ENCODE peak calls at places on chromosomes 11 and 22, in nine cellular contexts. L is HL-60, W is heart right ventricle, B is AG04450, U is mammary epithelial cell, Y is Peyer's patch, A is AG10803, I is A549, G is uterus. R is an unnamed sample.

GRCh38 chr11:62223095-62223494 is 14.6 kb downstream of the SCGB2A1 start:
- DNase-seq in L (no peak), W (no peak), B (no peak), U (peak), Y (no peak), A (no peak), I (peak), G (no peak), R (no peak)

GRCh38 chr11:10540546-10540914 is 457 bp downstream of the RNF141 start:
- DNase-seq in L (no peak), W (no peak), B (no peak), U (peak), Y (no peak), A (peak), I (no peak), G (no peak), R (no peak)

GRCh38 chr22:31206896-31207687 is 5.0 kb upstream of the LIMK2 start:
- DNase-seq in L (no peak), W (peak), B (no peak), U (peak), Y (peak), A (no peak), I (no peak), G (no peak), R (no peak)

GRCh38 chr11:78377625-78378418 is 39.8 kb downstream of the GAB2 start:
- DNase-seq in L (no peak), W (no peak), B (no peak), U (no peak), Y (no peak), A (no peak), I (no peak), G (no peak), R (no peak)

GRCh38 chr11:125588505-125588904 is 4.1 kb upstream of the STT3A start:
- DNase-seq in L (no peak), W (no peak), B (no peak), U (no peak), Y (no peak), A (no peak), I (no peak), G (no peak), R (no peak)

GRCh38 chr11:118146554-118146953 is 6.1 kb downstream of the SCN4B start:
- DNase-seq in L (no peak), W (no peak), B (no peak), U (no peak), Y (no peak), A (no peak), I (no peak), G (no peak), R (no peak)

GRCh38 chr11:61315260-61315659 is 17.6 kb downstream of the DDB1 start:
- DNase-seq in L (no peak), W (no peak), B (no peak), U (peak), Y (no peak), A (no peak), I (no peak), G (no peak), R (no peak)

GRCh38 chr11:95042239-95042638 is 7.0 kb upstream of the KDM4F start:
- DNase-seq in L (no peak), W (no peak), B (no peak), U (no peak), Y (no peak), A (no peak), I (no peak), G (no peak), R (no peak)

GRCh38 chr11:17865765-17866428 is 131.3 kb downstream of the KCNC1 start:
- DNase-seq in L (no peak), W (no peak), B (no peak), U (peak), Y (no peak), A (peak), I (no peak), G (no peak), R (no peak)

GRCh38 chr22:20562607-20563463 is 55.4 kb downstream of the MED15 start:
- DNase-seq in L (no peak), W (no peak), B (no peak), U (no peak), Y (no peak), A (no peak), I (no peak), G (no peak), R (no peak)

GRCh38 chr22:44133161-44133560 is 47.6 kb upstream of the PARVG start:
- DNase-seq in L (no peak), W (no peak), B (no peak), U (no peak), Y (no peak), A (no peak), I (no peak), G (no peak), R (no peak)

GRCh38 chr11:111183706-111184105 is 61.8 kb upstream of the POU2AF2 start:
- DNase-seq in L (no peak), W (no peak), B (no peak), U (no peak), Y (no peak), A (peak), I (peak), G (no peak), R (no peak)

DNA sequence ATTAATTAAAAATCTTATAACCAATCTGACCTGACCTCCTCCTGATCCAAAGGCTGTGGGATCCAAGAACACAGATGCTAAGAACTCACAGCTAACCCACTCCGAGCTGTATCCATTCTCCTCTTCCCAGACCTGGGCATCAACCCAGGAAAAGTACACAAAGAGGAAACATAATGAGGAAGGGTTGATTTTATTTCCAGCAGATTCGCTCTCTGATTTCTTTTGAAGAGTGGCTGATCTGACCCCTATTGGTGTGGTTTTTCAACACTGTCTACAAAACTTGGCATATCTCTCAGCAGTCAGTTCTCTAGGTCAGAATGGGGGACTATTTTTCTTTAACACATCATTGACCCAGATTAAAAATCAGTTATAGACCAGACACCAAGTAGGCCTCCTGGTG is 201.9 kb upstream of the UBASH3B start:
- DNase-seq in L (no peak), W (no peak), B (no peak), U (no peak), Y (no peak), A (no peak), I (no peak), G (no peak), R (no peak)
- TF ChIP-seq CTCF in L (no peak), W (no peak), B (no peak), U (no peak), Y (no peak), A (no peak), I (no peak), G (no peak), R (no peak)

GRCh38 chr22:50470491-50470890 is 4.3 kb downstream of the SBF1 start:
- DNase-seq in L (peak), W (no peak), B (no peak), U (no peak), Y (peak), A (no peak), I (no peak), G (no peak), R (no peak)
- H3K4me3 ChIP-seq in L (no peak), W (no peak), B (no peak), U (no peak), Y (no peak), A (no peak), I (no peak), G (no peak), R (no peak)

GRCh38 chr11:64918056-64918455 is 1.0 kb upstream of the ATG2A start:
- DNase-seq in L (peak), W (no peak), B (peak), U (no peak), Y (no peak), A (peak), I (peak), G (no peak), R (peak)
- TF ChIP-seq CTCF in L (no peak), W (peak), B (peak), U (peak), Y (no peak), A (peak), I (no peak), G (no peak), R (peak)

GRCh38 chr22:45576273-45576625 is 73.6 kb downstream of the FBLN1 start:
- DNase-seq in L (no peak), W (no peak), B (no peak), U (no peak), Y (no peak), A (no peak), I (no peak), G (no peak), R (no peak)

GRCh38 chr22:45575607-45576272 is 73.1 kb downstream of the FBLN1 start:
- DNase-seq in L (no peak), W (no peak), B (no peak), U (no peak), Y (peak), A (no peak), I (no peak), G (no peak), R (no peak)

GRCh38 chr22:45577746-45578523 is 75.3 kb downstream of the FBLN1 start:
- DNase-seq in L (peak), W (peak), B (peak), U (peak), Y (peak), A (peak), I (peak), G (peak), R (peak)

GRCh38 chr22:45575173-45575572 is 72.5 kb downstream of the FBLN1 start:
- DNase-seq in L (no peak), W (no peak), B (no peak), U (no peak), Y (peak), A (no peak), I (no peak), G (no peak), R (no peak)

DNA sequence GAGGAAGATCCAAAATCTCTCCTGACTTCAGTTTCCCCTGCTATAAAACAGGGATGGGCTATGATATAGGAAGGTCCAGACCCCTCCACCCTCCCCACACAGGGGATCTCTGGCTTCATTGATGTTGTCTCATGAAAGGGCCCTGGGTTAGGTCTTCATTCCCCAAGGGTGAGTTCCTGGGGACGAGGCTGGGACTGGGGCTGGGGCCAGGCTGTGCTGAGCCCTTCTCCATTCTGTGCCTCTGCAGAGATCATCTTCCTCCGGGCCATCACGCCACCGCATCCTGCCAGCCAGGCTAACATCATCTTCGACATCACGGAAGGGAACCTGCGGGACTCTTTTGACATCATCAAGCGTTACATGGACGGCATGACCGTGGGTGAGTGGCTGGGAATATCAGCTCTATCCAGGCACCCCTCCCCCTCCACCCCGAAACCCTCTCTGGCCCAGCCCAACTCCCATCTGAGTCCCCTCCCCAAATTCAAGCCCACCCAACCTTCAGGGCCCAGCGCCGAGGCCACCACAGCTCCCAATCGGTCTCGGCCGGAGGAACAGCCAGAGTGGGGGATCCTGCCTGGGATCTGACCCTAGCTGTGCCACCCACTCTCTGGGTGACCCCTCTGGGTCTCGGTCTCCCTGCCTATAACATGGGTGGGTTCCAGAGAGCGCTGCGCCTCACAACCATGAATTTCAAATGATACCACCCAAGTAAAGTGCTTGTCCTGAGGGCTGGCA is 74.2 kb downstream of the FBLN1 start:
- DNase-seq in L (no peak), W (no peak), B (no peak), U (no peak), Y (peak), A (no peak), I (no peak), G (no peak), R (no peak)
- H3K4me3 ChIP-seq in L (no peak), W (no peak), B (no peak), U (no peak), Y (no peak), A (no peak), I (no peak), G (no peak), R (no peak)

DNA sequence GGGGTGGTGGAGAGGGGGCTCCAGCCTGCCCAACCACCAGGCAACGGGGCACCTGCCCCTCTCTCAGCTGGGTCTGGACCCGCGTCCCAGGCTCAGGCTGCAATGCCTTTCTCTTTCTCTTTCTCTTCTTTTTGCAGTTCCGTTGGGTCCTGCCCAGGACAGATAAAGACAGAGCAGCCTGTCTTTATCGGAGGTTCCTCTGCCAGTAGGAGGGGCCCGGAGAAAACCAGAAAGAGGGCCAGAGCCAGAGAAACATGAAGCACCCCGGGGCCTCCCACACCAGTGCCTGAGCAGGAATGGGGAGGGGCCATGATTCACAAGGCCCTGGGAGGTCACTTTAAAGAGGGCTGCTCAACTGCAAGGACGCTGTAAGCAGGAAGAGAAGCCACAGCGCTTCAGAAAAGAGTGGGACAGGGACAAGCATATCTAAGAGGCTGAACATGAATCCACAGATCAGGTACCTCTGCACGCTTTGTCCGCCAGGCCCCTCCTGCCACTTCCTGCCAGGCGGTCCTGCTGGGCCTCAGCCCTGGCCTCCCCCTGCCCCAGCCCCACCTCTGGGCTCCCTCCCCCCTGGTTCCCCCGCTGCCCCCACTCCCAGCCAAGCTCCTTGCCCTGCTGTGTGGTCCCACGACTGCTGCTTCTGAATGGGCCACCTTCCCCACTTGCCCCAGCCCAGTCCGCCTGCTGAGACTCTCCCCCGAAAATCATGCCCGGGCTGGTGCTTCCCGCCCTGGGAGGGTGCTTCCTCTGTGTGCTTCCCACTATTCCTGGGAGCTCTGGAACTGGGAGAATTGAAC is at the start of gene APOBEC3C:
- DNase-seq in L (peak), W (peak), B (peak), U (peak), Y (peak), A (peak), I (peak), G (peak), R (peak)
- TF ChIP-seq CTCF in L (no peak), W (no peak), B (peak), U (no peak), Y (peak), A (no peak), I (no peak), G (no peak), R (peak)

GRCh38 chr11:64868904-64869570 is 9.4 kb downstream of the EHD1 start:
- DNase-seq in L (no peak), W (no peak), B (peak), U (peak), Y (no peak), A (peak), I (peak), G (peak), R (no peak)
- H3K4me3 ChIP-seq in L (no peak), W (no peak), B (peak), U (no peak), Y (no peak), A (peak), I (peak), G (no peak), R (no peak)

GRCh38 chr11:72548481-72548880 is 114.2 kb upstream of the CLPB start:
- DNase-seq in L (no peak), W (no peak), B (no peak), U (no peak), Y (no peak), A (peak), I (no peak), G (no peak), R (no peak)

GRCh38 chr11:72551571-72551970 is 117.2 kb upstream of the CLPB start:
- DNase-seq in L (no peak), W (no peak), B (no peak), U (no peak), Y (no peak), A (no peak), I (no peak), G (no peak), R (no peak)

GRCh38 chr11:72552399-72552910 is 118.1 kb upstream of the CLPB start:
- DNase-seq in L (no peak), W (no peak), B (no peak), U (no peak), Y (no peak), A (peak), I (no peak), G (no peak), R (no peak)

GRCh38 chr11:72556433-72556832 is 117.8 kb downstream of the PDE2A start:
- DNase-seq in L (no peak), W (no peak), B (no peak), U (no peak), Y (no peak), A (no peak), I (no peak), G (no peak), R (no peak)

GRCh38 chr11:72553748-72554147 is 119.4 kb upstream of the CLPB start:
- DNase-seq in L (peak), W (no peak), B (no peak), U (no peak), Y (no peak), A (no peak), I (peak), G (no peak), R (no peak)
- TF ChIP-seq CTCF in L (no peak), W (no peak), B (no peak), U (no peak), Y (no peak), A (no peak), I (no peak), G (no peak), R (no peak)

R was measured in AG09309.